ENCODE peak calls at places on chromosomes 1 and 21, in six cellular contexts. G is brain microvascular endothelial cell, R is fibroblast of lung, U is psoas muscle, W is fibroblast of pulmonary artery, V is lower lobe of right lung. A is an unnamed sample.

GRCh38 chr1:43373034-43373940 is 5.5 kb upstream of the ELOVL1 start:
- DNase-seq in G (peak; percentile 63), R (peak; percentile 87), U (no peak), W (peak; percentile 75), V (no peak), A (peak; percentile 93)

GRCh38 chr1:39491146-39491921 is at the start of gene BMP8A:
- DNase-seq in G (no peak), R (peak; percentile 28), U (peak; percentile 70), W (peak; percentile 33), V (peak; percentile 71), A (no peak)

GRCh38 chr1:41666991-41667631 is 182.6 kb upstream of the EDN2 start:
- DNase-seq in G (no peak), R (peak; percentile 45), U (no peak), W (no peak), V (no peak), A (peak; percentile 44)

GRCh38 chr1:205961405-205961804 is 18.1 kb upstream of the SLC26A9 start:
- DNase-seq in G (peak; percentile 13), R (no peak), U (no peak), W (peak; percentile 38), V (no peak), A (no peak)

GRCh38 chr1:66730462-66730861 is 21.8 kb upstream of the DYNLT5 start:
- DNase-seq in G (no peak), R (no peak), U (no peak), W (no peak), V (no peak), A (no peak)

GRCh38 chr1:224506141-224506814 is 71.7 kb upstream of the WDR26 start:
- DNase-seq in G (no peak), R (no peak), U (peak; percentile 58), W (no peak), V (no peak), A (peak; percentile 66)

GRCh38 chr1:240387036-240387435 is 224.9 kb downstream of the GREM2 start:
- DNase-seq in G (no peak), R (peak; percentile 56), U (no peak), W (no peak), V (no peak), A (no peak)

GRCh38 chr1:56375184-56375837 is 204.1 kb downstream of the PLPP3 start:
- DNase-seq in G (no peak), R (peak; percentile 68), U (no peak), W (no peak), V (no peak), A (no peak)

GRCh38 chr1:37865348-37866119 is 6.1 kb upstream of the MTF1 start:
- DNase-seq in G (peak; percentile 29), R (peak; percentile 26), U (no peak), W (no peak), V (no peak), A (no peak)

GRCh38 chr21:42332557-42332956 is 17.3 kb upstream of the TFF3 start:
- DNase-seq in G (no peak), R (no peak), U (no peak), W (no peak), V (no peak), A (no peak)

GRCh38 chr1:182143825-182144661 is 82.5 kb upstream of the ZNF648 start:
- DNase-seq in G (no peak), R (peak; percentile 72), U (peak; percentile 92), W (peak; percentile 80), V (peak; percentile 81), A (peak; percentile 99)

GRCh38 chr1:8197493-8198282 is 120.2 kb upstream of the SLC45A1 start:
- DNase-seq in G (peak; percentile 92), R (peak; percentile 99), U (peak; percentile 64), W (peak; percentile 94), V (peak; percentile 77), A (peak; percentile 88)

GRCh38 chr1:152957561-152957960 is 10.6 kb downstream of the SPRR5 start:
- DNase-seq in G (no peak), R (no peak), U (no peak), W (no peak), V (no peak), A (no peak)

DNA sequence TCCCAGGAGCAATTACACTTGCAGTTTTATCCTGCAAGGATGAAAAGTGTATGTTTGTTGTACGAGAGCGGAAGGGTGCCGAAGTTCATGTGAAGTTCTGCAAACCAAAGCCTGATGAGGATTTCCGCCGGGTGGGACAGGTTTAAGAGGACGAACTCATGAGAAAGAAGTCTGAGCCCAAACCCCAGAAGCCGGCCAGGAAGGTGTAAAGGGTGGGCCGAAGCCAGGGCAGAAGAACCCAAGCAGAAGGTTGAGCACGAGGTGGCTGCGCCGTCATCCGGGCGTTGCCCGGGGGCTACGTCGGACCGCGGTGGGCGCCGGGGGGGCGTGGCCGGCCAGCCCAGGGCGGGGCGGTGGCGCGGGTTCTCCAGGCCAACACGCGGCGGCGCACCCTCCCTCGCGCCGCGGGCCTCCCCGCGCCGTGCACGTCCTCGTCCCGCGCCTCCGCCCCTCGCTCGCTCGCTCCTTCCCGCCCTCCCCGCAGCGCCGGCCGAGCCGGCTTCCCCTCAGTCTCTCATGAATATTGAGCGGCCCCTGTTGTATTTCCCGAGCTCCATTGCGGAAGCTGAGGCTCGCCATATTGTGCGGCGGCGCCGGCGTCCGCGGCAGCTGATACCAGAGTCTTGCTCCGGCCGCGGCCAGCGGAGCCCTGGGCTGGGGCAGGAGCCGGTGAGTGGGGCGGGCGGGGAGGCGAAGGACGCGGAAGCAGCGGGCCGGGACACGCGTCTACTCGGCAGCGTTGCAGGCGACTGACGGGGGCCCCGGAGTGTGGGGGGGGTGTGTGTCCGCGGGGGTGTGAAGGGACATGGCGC is at the start of gene RNF2:
- DNase-seq in G (peak; percentile 62), R (peak; percentile 80), U (peak; percentile 90), W (peak; percentile 79), V (peak; percentile 89), A (peak; percentile 91)
- TF ChIP-seq CTCF in G (no peak), R (no peak), U (no peak), W (no peak), V (no peak), A (no peak)

GRCh38 chr1:168466703-168467081 is 77.1 kb downstream of the XCL2 start:
- DNase-seq in G (no peak), R (no peak), U (no peak), W (no peak), V (no peak), A (no peak)

GRCh38 chr1:168468822-168469221 is 75.0 kb downstream of the XCL2 start:
- DNase-seq in G (no peak), R (no peak), U (no peak), W (no peak), V (no peak), A (no peak)

GRCh38 chr1:168467452-168467851 is 76.3 kb downstream of the XCL2 start:
- DNase-seq in G (no peak), R (peak; percentile 48), U (no peak), W (no peak), V (no peak), A (no peak)

GRCh38 chr1:168468042-168468809 is 75.6 kb downstream of the XCL2 start:
- DNase-seq in G (no peak), R (peak; percentile 68), U (no peak), W (peak; percentile 48), V (no peak), A (peak; percentile 52)

DNA sequence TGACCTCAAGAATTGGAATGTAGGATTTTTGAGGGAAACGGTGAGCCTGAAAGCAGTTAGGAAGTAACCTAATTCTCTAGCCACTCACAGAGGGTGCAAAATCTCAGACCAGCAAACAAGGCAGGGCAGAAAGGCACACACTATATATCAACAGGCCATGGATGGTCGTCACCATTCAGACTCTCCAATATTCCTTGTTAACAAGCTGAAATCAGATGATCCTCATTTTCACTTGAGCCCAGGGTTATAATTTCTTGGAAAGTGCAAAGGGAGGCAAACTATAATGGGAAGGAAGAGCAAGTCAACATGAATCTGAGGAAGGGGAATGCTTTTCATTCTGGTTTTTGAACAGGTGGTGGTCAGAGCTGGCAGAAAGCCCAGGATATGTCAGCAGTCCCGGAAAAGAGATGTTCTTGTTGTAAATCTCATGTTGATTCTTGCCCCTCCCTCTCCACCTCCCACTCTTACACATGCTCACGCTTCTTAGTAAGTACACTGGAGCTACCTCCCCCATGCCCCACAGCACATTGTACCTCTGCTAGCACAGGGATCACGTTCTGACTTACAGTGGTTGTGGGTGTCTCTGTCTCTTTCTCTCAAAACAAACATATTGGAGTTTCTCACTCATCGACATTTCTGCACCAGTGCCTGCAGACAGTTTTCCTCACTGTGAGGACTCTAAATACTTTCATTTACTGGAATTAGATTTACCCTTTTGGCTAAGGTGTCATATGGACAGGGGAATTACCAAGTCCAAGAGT is 77.7 kb downstream of the XCL2 start:
- DNase-seq in G (no peak), R (peak; percentile 89), U (peak; percentile 52), W (peak; percentile 85), V (no peak), A (peak; percentile 50)
- H3K4me3 ChIP-seq in G (no peak overlapping the region), R (no peak overlapping the region), U (no peak overlapping the region), W (no peak overlapping the region), V (no peak overlapping the region), A (no peak overlapping the region)

DNA sequence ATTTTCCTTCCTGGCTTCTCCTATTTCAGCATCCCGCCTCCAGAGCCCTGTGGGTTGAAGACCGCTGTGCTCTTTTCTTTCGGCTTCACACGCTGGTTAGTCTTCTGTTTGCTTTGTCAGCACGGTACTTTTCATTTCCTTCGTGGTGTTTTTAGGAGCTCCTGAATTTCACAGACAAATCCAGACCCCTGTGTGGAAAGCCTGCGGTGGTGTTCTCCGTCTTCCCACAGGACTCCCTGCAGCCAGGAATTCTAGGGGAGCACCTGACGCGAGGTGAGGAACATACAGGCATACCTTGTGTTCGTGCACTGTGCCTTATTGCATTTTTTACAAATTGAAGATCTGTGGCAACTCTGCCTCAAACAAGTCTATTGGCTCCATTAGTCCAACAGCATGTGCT is 210.2 kb upstream of the MAP1LC3C start:
- DNase-seq in G (no peak), R (no peak), U (no peak), W (no peak), V (no peak), A (no peak)
- TF ChIP-seq CTCF in G (no peak), R (no peak), U (no peak), W (no peak), V (no peak), A (no peak)

GRCh38 chr1:151049458-151049857 is 1.9 kb downstream of the C1orf56 start:
- DNase-seq in G (no peak), R (no peak), U (no peak), W (no peak), V (no peak), A (no peak)
- H3K4me3 ChIP-seq in G (no peak overlapping the region), R (no peak overlapping the region), U (peak overlapping the region; percentile 89), W (no peak overlapping the region), V (no peak overlapping the region), A (no peak overlapping the region)

DNA sequence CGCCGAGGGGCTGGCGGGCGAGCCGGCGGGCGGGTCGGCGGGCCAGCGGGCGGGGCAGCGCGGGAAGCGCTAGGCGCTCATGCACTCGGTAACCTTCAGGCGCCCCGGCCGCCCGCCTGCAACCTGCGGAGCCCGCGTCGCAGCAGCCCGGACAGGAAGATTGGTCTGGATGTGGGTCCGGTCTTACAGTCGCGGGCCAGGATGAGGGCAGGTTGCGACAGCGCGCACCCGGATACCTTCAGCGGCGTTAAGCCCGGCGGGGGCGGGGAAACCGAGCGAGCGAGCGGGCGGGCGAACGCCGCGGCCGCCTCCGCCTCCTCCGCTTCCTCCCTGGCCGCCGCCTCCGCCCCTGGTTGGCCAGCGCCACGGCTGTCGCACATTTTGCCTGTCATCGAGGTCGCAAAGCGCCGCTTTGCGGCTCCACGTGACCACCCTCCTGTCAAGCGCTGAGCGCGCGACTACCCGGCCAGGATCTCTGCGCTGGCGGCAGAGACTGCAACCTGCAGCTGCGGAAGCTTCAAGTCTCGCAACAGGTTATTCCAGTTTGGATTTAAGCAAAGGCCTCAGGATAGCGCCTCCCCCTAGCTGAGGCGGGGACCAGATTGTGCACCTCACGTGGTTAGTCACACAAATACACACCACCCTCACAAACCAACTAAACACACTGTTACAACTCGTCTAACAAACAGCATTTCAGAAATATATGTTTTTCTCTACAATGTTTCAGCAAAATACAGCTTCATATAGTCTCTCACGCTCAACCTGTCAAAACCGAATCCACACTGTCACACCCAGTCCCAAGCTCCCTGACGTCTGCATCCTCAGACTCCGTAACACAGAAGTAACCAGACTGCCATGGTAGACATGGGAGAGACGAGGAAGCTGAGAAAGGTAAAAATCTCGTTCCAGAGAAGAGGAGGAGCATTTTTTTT is at the start of gene FAF1:
- DNase-seq in G (peak; percentile 96), R (peak; percentile 96), U (peak; percentile 99), W (peak; percentile 97), V (peak; percentile 99), A (peak; percentile 99)
- TF ChIP-seq CTCF in G (peak; percentile 35), R (peak; percentile 6), U (peak; percentile 23), W (peak; percentile 7), V (peak; percentile 38), A (no peak)